ENCODE peak calls at places on chromosome 9, in five cellular contexts. F, U, E, C and I are unnamed samples.

GRCh38 chr9:114186091-114186792 is 30.9 kb downstream of the COL27A1 start:
- DNase-seq in F (no peak), E (no peak), U (no peak), C (no peak), I (no peak)

GRCh38 chr9:127754099-127754760 is 19.1 kb upstream of the TOR2A start:
- DNase-seq in F (no peak), U (no peak), E (no peak), C (no peak), I (no peak)

GRCh38 chr9:96565684-96566360 is 53.8 kb downstream of the CDC14B start:
- DNase-seq in C (no peak), F (peak; percentile 28), U (no peak), E (no peak), I (no peak)

GRCh38 chr9:85053206-85053605 is 383.7 kb downstream of the NTRK2 start:
- DNase-seq in E (no peak), C (no peak), F (peak; percentile 10), U (no peak), I (no peak)

GRCh38 chr9:89430995-89431394 is 66.9 kb downstream of the SEMA4D start:
- DNase-seq in U (peak; percentile 81), C (no peak), E (no peak), F (no peak), I (no peak)

GRCh38 chr9:137452761-137453642 is 6.1 kb downstream of the NSMF start:
- DNase-seq in E (no peak), F (no peak), C (peak; percentile 30), U (peak; percentile 53), I (no peak)

GRCh38 chr9:7042124-7042523 is 284.4 kb downstream of the KDM4C start:
- DNase-seq in U (no peak), C (no peak), F (no peak), E (no peak), I (no peak)

GRCh38 chr9:28234899-28235277 is 661.6 kb upstream of the C9orf72 start:
- DNase-seq in U (no peak), F (peak; percentile 91), E (no peak), C (no peak), I (no peak)

GRCh38 chr9:34374339-34374738 is 2.4 kb downstream of the MYORG start:
- DNase-seq in U (no peak), C (no peak), E (no peak), F (no peak), I (no peak)

GRCh38 chr9:127136880-127137639 is 14.6 kb upstream of the ANGPTL2 start:
- DNase-seq in E (no peak), U (peak; percentile 29), C (no peak), F (no peak), I (peak; percentile 54)

GRCh38 chr9:76649894-76650293 is 114.3 kb upstream of the PCA3 start:
- DNase-seq in U (no peak), F (no peak), C (no peak), E (no peak), I (no peak)

GRCh38 chr9:116700882-116701836 is 14.1 kb downstream of the TRIM32 start:
- DNase-seq in C (no peak), U (no peak), E (no peak), F (no peak), I (no peak)

GRCh38 chr9:20981486-20981885 is 50.0 kb downstream of the HACD4 start:
- DNase-seq in E (no peak), C (no peak), F (peak; percentile 80), U (no peak), I (no peak)

GRCh38 chr9:17138503-17138902 is 3.7 kb downstream of the CNTLN start:
- DNase-seq in C (no peak), F (no peak), U (no peak), E (no peak), I (no peak)

GRCh38 chr9:36151306-36152210 is 15.0 kb downstream of the GLIPR2 start:
- DNase-seq in U (peak; percentile 94), C (peak; percentile 84), E (no peak), F (peak; percentile 71), I (no peak)

GRCh38 chr9:135075234-135076142 is 12.0 kb upstream of the OLFM1 start:
- DNase-seq in C (no peak), U (peak; percentile 47), F (no peak), E (no peak), I (no peak)

GRCh38 chr9:116394753-116395408 is 241.3 kb downstream of the PAPPA start:
- DNase-seq in C (no peak), E (no peak), U (no peak), F (no peak), I (no peak)

GRCh38 chr9:22008662-22009562 is at the start of gene CDKN2B:
- DNase-seq in C (peak; percentile 68), F (peak; percentile 97), E (peak; percentile 90), U (peak; percentile 96), I (peak; percentile 92)

GRCh38 chr9:108786756-108787663 is 68.8 kb downstream of the ACTL7B start:
- DNase-seq in F (peak; percentile 50), U (no peak), E (no peak), C (no peak), I (no peak)

DNA sequence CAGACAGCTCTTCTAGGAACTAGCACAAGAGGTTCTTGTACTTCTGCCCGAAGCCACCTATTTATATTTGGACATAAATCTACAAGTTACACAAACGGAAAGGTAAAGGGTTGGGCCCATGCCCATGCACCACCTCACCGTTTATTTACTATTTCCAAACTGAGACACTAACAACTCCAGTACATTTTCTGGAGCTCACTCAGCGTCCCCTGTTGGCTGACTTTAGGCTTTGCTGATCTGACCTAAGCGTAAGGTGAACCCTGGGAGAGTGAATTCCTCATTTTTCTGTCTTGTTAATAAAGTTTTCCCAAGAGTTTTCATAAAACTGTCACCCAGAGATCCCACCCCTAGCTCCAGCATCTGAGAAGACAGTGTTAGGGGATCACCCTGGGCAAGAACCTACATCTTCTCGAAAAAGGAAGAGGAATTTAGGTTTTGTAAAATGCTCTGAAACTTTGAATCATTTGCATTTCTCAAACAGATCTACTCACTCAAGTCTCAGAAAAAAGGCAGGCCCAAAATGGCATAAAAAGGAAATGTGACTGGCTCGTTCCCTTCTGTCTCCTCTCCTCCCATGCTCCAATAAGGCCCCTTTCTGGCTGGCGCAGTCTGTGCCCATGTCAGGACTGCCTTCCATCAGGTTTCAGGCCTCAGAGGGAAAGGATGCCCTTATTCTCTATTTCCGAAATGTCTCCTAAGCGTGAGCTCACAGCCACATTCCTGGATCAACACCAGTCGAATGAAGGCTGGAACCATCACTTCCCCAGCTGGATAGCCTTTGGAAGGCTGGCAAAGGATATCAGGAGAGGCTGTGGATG is 201.3 kb downstream of the FANCC start:
- DNase-seq in U (peak; percentile 33), C (no peak), F (no peak), E (peak; percentile 95), I (no peak)
- TF ChIP-seq CTCF in U (peak; percentile 38), C (no peak), F (peak; percentile 33), E (peak; percentile 88), I (peak; percentile 54)

DNA sequence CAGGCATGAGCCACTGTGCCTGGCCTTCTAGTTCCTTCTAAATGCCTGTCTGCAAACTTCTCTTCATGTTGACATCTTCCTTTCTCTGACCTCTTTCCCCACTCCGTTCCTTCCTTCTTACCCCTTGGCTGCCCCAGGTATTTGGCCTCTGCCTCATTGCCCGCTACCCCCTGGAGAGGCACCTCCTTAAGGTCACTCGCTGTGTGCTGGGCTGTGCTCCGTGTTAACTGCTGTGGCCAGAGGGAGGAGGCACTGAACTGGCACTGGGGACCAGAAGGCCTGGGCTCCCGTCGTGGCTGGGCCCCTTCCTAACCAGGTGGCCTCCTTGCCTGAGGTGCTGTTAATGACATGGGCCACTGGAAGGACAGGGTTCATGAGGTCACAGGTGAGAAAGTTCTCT is 39.4 kb downstream of the LAMC3 start:
- DNase-seq in E (no peak), C (no peak), F (no peak), U (no peak), I (no peak)
- TF ChIP-seq CTCF in E (no peak), C (no peak), F (no peak), U (no peak), I (no peak)

DNA sequence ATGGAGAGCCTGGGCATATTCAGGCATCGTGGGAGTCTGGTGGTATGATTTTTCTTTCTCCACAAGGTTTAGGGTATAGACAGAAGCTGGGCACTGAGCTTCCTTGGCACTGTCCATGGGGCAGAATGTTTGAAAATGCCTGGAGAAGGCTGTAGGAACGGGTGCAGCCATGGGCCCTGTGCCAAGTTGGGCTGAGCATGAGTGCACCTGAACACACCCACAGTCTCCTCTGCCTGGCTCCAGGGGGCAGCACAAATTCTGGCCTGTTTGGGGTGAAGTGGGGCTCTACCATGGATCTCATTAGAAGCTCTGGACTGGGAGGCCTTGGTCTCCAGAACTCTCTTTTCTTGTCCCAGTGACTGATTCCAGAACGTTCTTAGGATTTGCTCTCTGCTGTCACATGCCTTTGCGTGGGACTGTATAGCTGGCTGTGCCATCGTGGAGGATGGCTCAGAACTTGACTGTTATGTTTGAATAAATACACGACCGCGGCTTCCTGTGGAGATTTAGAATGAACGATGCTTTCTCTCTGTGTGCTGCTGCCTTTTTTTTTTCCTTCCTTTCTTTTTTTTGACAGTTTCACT is 229.8 kb downstream of the FANCC start:
- DNase-seq in E (no peak), C (no peak), F (no peak), U (no peak), I (no peak)
- TF ChIP-seq CTCF in E (peak; percentile 36), C (no peak), F (peak; percentile 24), U (no peak), I (no peak)

DNA sequence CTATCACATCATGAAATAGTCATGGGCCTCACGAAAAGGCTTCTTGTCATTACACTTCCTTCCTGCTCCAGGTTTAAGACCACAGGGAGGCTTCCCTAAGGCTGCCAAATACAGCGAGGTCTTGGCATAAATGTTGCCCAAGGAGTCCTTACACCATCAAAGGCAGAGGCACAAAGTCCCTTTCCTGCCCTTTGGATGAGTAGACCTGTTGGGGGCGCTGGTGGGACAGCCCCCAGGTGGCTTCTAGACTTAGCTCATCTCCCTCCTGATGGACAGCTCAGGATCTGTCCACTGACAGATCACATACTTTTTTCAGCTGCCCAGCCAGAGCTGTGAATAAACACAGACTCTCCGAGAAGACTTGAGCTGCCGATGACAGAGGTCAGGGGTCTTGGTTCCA is 15.5 kb upstream of the MEGF9 start:
- DNase-seq in F (no peak), U (no peak), C (no peak), E (no peak), I (no peak)
- TF ChIP-seq CTCF in F (peak; percentile 14), U (no peak), C (no peak), E (no peak), I (no peak)